ENCODE peak calls at places on chromosomes 13 and 19, in five cellular contexts. W, D, G, R and Y are unnamed samples.
A peak's percentile ranks its signal among the peaks of the same experiment; 100 is the strongest.

GRCh38 chr19:1257475-1258160 is 9.2 kb downstream of the MIDN start:
- DNase-seq in W (no peak), D (no peak), G (no peak), R (no peak), Y (no peak)

GRCh38 chr19:32581704-32582164 is 744 bp downstream of the PDCD5 start:
- DNase-seq in W (peak; percentile 43), D (no peak), G (no peak), R (no peak), Y (no peak)

GRCh38 chr19:50565984-50566903 is 2.0 kb downstream of the LRRC4B start:
- DNase-seq in W (no peak), D (no peak), G (no peak), R (no peak), Y (no peak)

GRCh38 chr13:89315287-89315686 is 1644.1 kb downstream of the SLITRK5 start:
- DNase-seq in W (peak; percentile 26), D (no peak), G (no peak), R (no peak), Y (no peak)

GRCh38 chr13:51935326-51936171 is 73.8 kb downstream of the CCDC70 start:
- DNase-seq in W (no peak), D (no peak), G (no peak), R (no peak), Y (no peak)

GRCh38 chr19:50933640-50934039 is 19.2 kb downstream of the KLK5 start:
- DNase-seq in W (peak; percentile 8), D (peak; percentile 10), G (no peak), R (no peak), Y (no peak)

GRCh38 chr19:48918801-48919247 is 14.7 kb upstream of the DHDH start:
- DNase-seq in W (no peak), D (no peak), G (no peak), R (no peak), Y (no peak)

GRCh38 chr19:35037716-35038622 is 3.6 kb upstream of the HPN start:
- DNase-seq in W (no peak), D (no peak), G (no peak), R (no peak), Y (no peak)

GRCh38 chr19:55554749-55555152 is 9.4 kb upstream of the SBK3 start:
- DNase-seq in W (no peak), D (no peak), G (no peak), R (no peak), Y (no peak)

GRCh38 chr19:2618611-2619010 is 83.9 kb downstream of the GNG7 start:
- DNase-seq in W (peak; percentile 45), D (no peak), G (peak; percentile 59), R (peak; percentile 69), Y (no peak)

GRCh38 chr19:30207357-30207756 is 164.8 kb upstream of the ZNF536 start:
- DNase-seq in W (no peak), D (no peak), G (no peak), R (no peak), Y (no peak)

GRCh38 chr13:71034018-71034417 is 833.0 kb downstream of the DACH1 start:
- DNase-seq in W (no peak), D (no peak), G (no peak), R (no peak), Y (no peak)

GRCh38 chr19:48685583-48685982 is 10.2 kb upstream of the FUT2 start:
- DNase-seq in W (no peak), D (no peak), G (no peak), R (no peak), Y (no peak)

GRCh38 chr19:6516018-6516658 is 14.0 kb upstream of the TUBB4A start:
- DNase-seq in W (peak; percentile 79), D (peak; percentile 64), G (peak; percentile 49), R (peak; percentile 39), Y (no peak)

GRCh38 chr19:18651300-18651699 is 14.5 kb downstream of the KLHL26 start:
- DNase-seq in W (no peak), D (no peak), G (no peak), R (no peak), Y (no peak)

GRCh38 chr13:72953391-72953960 is 105.3 kb upstream of the KLF5 start:
- DNase-seq in W (no peak), D (no peak), G (no peak), R (no peak), Y (no peak)

GRCh38 chr19:19752760-19753403 is 20.0 kb upstream of the ZNF14 start:
- DNase-seq in W (no peak), D (no peak), G (no peak), R (no peak), Y (no peak)

GRCh38 chr19:49442793-49443365 is 1.6 kb upstream of the SLC17A7 start:
- DNase-seq in W (peak; percentile 68), D (peak; percentile 47), G (peak; percentile 38), R (no peak), Y (no peak)

GRCh38 chr13:76929320-76929719 is 19.0 kb upstream of the ACOD1 start:
- DNase-seq in W (no peak), D (no peak), G (no peak), R (no peak), Y (no peak)

GRCh38 chr13:81406022-81406421 is 1065.1 kb upstream of the SPRY2 start:
- DNase-seq in W (no peak), D (no peak), G (no peak), R (no peak), Y (no peak)

GRCh38 chr13:105937451-105937850 is 598.0 kb downstream of the EFNB2 start:
- DNase-seq in W (no peak), D (no peak), G (no peak), R (no peak), Y (no peak)

GRCh38 chr13:37001921-37002250 is 1.3 kb downstream of the EXOSC8 start:
- DNase-seq in W (no peak), D (no peak), G (no peak), R (no peak), Y (no peak)

GRCh38 chr13:26946675-26947342 is 186.2 kb upstream of the GPR12 start:
- DNase-seq in W (peak; percentile 78), D (peak; percentile 26), G (no peak), R (no peak), Y (peak; percentile 29)

GRCh38 chr13:31882794-31883193 is 143.5 kb downstream of the RXFP2 start:
- DNase-seq in W (no peak), D (no peak), G (no peak), R (no peak), Y (no peak)